ENCODE peak calls at places on chromosome 22, in eight cellular contexts. Q is NCI-H1436; H is HEK293T; I is NCI-H82; R is CD4-positive, alpha-beta memory T cell; W is NCI-H1092 treated with DMSO at 0.1 percent for 48 hours; V is psoas muscle; C is stimulated activated CD4-positive, alpha-beta T cell treated with anti-CD3 and anti-CD28 coated beads, TNF-alpha, amount 100 ng/mL, for 24 hours. E is an unnamed sample.

GRCh38 chr22:48393041-48393370 is 1434.7 kb downstream of the BRD1 start:
- DNase-seq in Q (no peak), C (no peak), V (no peak), I (no peak), R (no peak), W (peak; percentile 1), H (no peak), E (no peak)

GRCh38 chr22:36258750-36259619 is 6.1 kb downstream of the APOL1 start:
- DNase-seq in R (no peak), I (peak; percentile 71), W (no peak), Q (no peak), C (no peak), H (no peak), V (no peak), E (no peak)

GRCh38 chr22:23781533-23781932 is 5.2 kb upstream of the SMARCB1 start:
- DNase-seq in C (no peak), R (no peak), V (peak; percentile 66), W (no peak), I (no peak), H (no peak), Q (no peak), E (no peak)

GRCh38 chr22:35758394-35758793 is 40.7 kb downstream of the APOL5 start:
- DNase-seq in R (no peak), C (no peak), Q (no peak), W (no peak), I (no peak), V (no peak), H (no peak), E (no peak)

GRCh38 chr22:31343235-31344191 is 2.6 kb downstream of the PATZ1 start:
- DNase-seq in W (peak; percentile 25), I (peak; percentile 87), H (no peak), C (no peak), Q (peak; percentile 41), V (no peak), R (no peak), E (no peak)

GRCh38 chr22:19750666-19751490 is 9.7 kb upstream of the TBX1 start:
- DNase-seq in Q (no peak), H (no peak), I (no peak), C (no peak), R (no peak), W (no peak), V (no peak), E (no peak)

GRCh38 chr22:46093796-46094195 is 56.5 kb upstream of the PPARA start:
- DNase-seq in Q (no peak), H (no peak), W (no peak), R (no peak), I (no peak), V (no peak), C (no peak), E (no peak)

GRCh38 chr22:32603651-32604540 is 129.3 kb downstream of the FBXO7 start:
- DNase-seq in V (no peak), Q (no peak), R (no peak), H (no peak), W (no peak), C (no peak), I (no peak), E (no peak)

GRCh38 chr22:50298937-50299656 is 8.3 kb downstream of the PLXNB2 start:
- DNase-seq in I (peak; percentile 31), R (no peak), H (peak; percentile 28), W (no peak), V (no peak), C (no peak), Q (no peak), E (no peak)

GRCh38 chr22:35727436-35727835 is 9.8 kb downstream of the APOL5 start:
- DNase-seq in C (no peak), I (no peak), R (no peak), W (no peak), Q (no peak), H (no peak), V (peak; percentile 55), E (no peak)

GRCh38 chr22:38788417-38788816 is 5.5 kb downstream of the DNAL4 start:
- DNase-seq in R (no peak), H (no peak), V (no peak), I (no peak), Q (no peak), W (peak; percentile 70), C (no peak), E (no peak)

E was measured in cortex of kidney.